ENCODE peak calls at places on chromosomes 7 and 10, in seven cellular contexts. C is thyroid gland, U is esophagus squamous epithelium, W is heart right ventricle, E is uterus, Q is lower lobe of right lung, T is fibroblast of lung. L is an unnamed sample.

GRCh38 chr10:79446451-79447020 is 1.1 kb upstream of the ZCCHC24 start:
- DNase-seq in C (peak; percentile 88), U (no peak), W (peak; percentile 84), E (peak; percentile 76), Q (peak; percentile 83), T (peak; percentile 32), L (peak; percentile 88)

GRCh38 chr7:43204081-43204480 is 91.6 kb downstream of the HECW1 start:
- DNase-seq in C (no peak), U (no peak), W (no peak), E (no peak), Q (no peak), T (peak; percentile 89), L (no peak)

GRCh38 chr10:69957516-69958231 is 95.0 kb upstream of the MACROH2A2 start:
- DNase-seq in C (no peak), U (no peak), W (no peak), E (no peak), Q (no peak), T (no peak), L (no peak)

GRCh38 chr7:71871446-71871845 is 540.7 kb downstream of the CALN1 start:
- DNase-seq in C (no peak), U (no peak), W (no peak), E (no peak), Q (no peak), T (no peak), L (no peak)

GRCh38 chr10:85786401-85786899 is 580.1 kb downstream of the GRID1 start:
- DNase-seq in C (no peak), U (no peak), W (no peak), E (no peak), Q (no peak), T (no peak), L (peak; percentile 57)

GRCh38 chr7:30751257-30751650 is 681 bp upstream of the INMT start:
- DNase-seq in C (no peak), U (no peak), W (no peak), E (no peak), Q (no peak), T (no peak), L (no peak)

GRCh38 chr7:91310829-91311460 is 46.7 kb downstream of the FZD1 start:
- DNase-seq in C (no peak), U (no peak), W (no peak), E (peak; percentile 41), Q (no peak), T (peak; percentile 64), L (no peak)

GRCh38 chr7:106893591-106893990 is 28.5 kb downstream of the PIK3CG start:
- DNase-seq in C (no peak), U (no peak), W (no peak), E (no peak), Q (no peak), T (no peak), L (no peak)

GRCh38 chr10:3750352-3750816 is 34.6 kb downstream of the KLF6 start:
- DNase-seq in C (no peak), U (no peak), W (no peak), E (no peak), Q (no peak), T (no peak), L (no peak)

GRCh38 chr10:115593060-115593459 is 499.9 kb downstream of the ATRNL1 start:
- DNase-seq in C (no peak), U (no peak), W (no peak), E (no peak), Q (no peak), T (no peak), L (no peak)

GRCh38 chr7:28840515-28841125 is 117.5 kb downstream of the TRIL start:
- DNase-seq in C (no peak), U (no peak), W (no peak), E (no peak), Q (no peak), T (peak; percentile 12), L (no peak)

GRCh38 chr7:15041226-15041625 is 138.7 kb upstream of the DGKB start:
- DNase-seq in C (no peak), U (no peak), W (no peak), E (no peak), Q (no peak), T (peak; percentile 50), L (no peak)

GRCh38 chr10:47412869-47413268 is 28.8 kb upstream of the ZNF488 start:
- DNase-seq in C (no peak), U (no peak), W (no peak), E (no peak), Q (no peak), T (no peak), L (no peak)

GRCh38 chr7:70598976-70599375 is 533.0 kb upstream of the GALNT17 start:
- DNase-seq in C (peak; percentile 23), U (no peak), W (no peak), E (no peak), Q (no peak), T (no peak), L (no peak)

GRCh38 chr10:31928531-31929259 is at the start of gene ARHGAP12:
- DNase-seq in C (peak; percentile 91), U (peak; percentile 38), W (peak; percentile 94), E (peak; percentile 89), Q (peak; percentile 93), T (peak; percentile 82), L (peak; percentile 96)

GRCh38 chr10:34814228-34815173 is 595 bp downstream of the PARD3 start:
- DNase-seq in C (peak; percentile 47), U (no peak), W (peak; percentile 56), E (peak; percentile 47), Q (no peak), T (peak; percentile 44), L (peak; percentile 71)

GRCh38 chr10:32953277-32953927 is 4.6 kb downstream of the ITGB1 start:
- DNase-seq in C (no peak), U (no peak), W (no peak), E (no peak), Q (no peak), T (no peak), L (no peak)

GRCh38 chr10:32954080-32954479 is 4.0 kb downstream of the ITGB1 start:
- DNase-seq in C (no peak), U (no peak), W (no peak), E (no peak), Q (no peak), T (no peak), L (no peak)

GRCh38 chr10:32951111-32951510 is 6.9 kb downstream of the ITGB1 start:
- DNase-seq in C (no peak), U (no peak), W (no peak), E (no peak), Q (no peak), T (no peak), L (no peak)

GRCh38 chr10:32952094-32952493 is 5.9 kb downstream of the ITGB1 start:
- DNase-seq in C (no peak), U (no peak), W (no peak), E (no peak), Q (no peak), T (no peak), L (no peak)

GRCh38 chr10:32952541-32953276 is 5.3 kb downstream of the ITGB1 start:
- DNase-seq in C (no peak), U (no peak), W (no peak), E (no peak), Q (no peak), T (no peak), L (no peak)
- H3K4me1 ChIP-seq in C (peaks cover 31% of the 10 kb centered on the region), U (peaks cover 30% of the 10 kb centered on the region), W (peaks cover 92% of the 10 kb centered on the region), E (no peaks in the 10 kb centered on the region), Q (peaks cover 90% of the 10 kb centered on the region), T (peaks cover 13% of the 10 kb centered on the region), L (no peaks in the 10 kb centered on the region)

DNA sequence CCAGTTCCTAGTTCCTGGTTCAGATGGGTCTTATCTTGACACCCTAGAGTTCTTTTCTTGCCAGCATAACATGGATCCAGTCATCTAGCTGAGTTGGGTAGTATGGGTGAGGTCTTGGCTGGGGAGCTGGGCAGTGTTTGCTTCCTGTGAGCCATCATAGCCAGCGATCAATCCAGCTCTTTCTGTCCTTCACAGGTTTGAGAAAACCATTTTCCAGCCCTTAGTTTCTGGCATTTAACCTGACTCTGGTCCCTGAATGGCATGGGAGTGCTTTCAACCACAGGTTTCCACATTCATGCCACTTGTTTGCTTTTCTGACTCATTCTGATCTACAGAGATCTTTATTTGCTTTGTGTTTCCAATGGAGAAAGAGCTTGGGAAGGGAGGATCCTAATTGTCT is 8.6 kb downstream of the SLC13A1 start:
- DNase-seq in C (no peak), U (no peak), W (no peak), E (no peak), Q (no peak), T (no peak), L (no peak)
- H3K4me1 ChIP-seq in C (no peaks in the 10 kb centered on the region), U (no peaks in the 10 kb centered on the region), W (no peaks in the 10 kb centered on the region), E (no peaks in the 10 kb centered on the region), Q (no peaks in the 10 kb centered on the region), T (no peaks in the 10 kb centered on the region), L (no peaks in the 10 kb centered on the region)

GRCh38 chr10:91590142-91590903 is 42.5 kb downstream of the PPP1R3C start:
- DNase-seq in C (peak; percentile 60), U (no peak), W (peak; percentile 57), E (peak; percentile 79), Q (peak; percentile 48), T (peak; percentile 96), L (no peak)
- H3K4me1 ChIP-seq in C (peaks cover 23% of the 10 kb centered on the region), U (peaks cover 49% of the 10 kb centered on the region), W (peaks cover 76% of the 10 kb centered on the region), E (peaks cover 33% of the 10 kb centered on the region), Q (peaks cover 26% of the 10 kb centered on the region), T (peaks cover 47% of the 10 kb centered on the region), L (no peaks in the 10 kb centered on the region)

GRCh38 chr7:105009667-105010537 is 4.1 kb upstream of the KMT2E start:
- DNase-seq in C (no peak), U (no peak), W (no peak), E (no peak), Q (no peak), T (no peak), L (no peak)

GRCh38 chr7:105003875-105004510 is 10.0 kb upstream of the KMT2E start:
- DNase-seq in C (no peak), U (no peak), W (no peak), E (no peak), Q (no peak), T (no peak), L (no peak)

GRCh38 chr7:105003275-105003674 is 10.7 kb upstream of the KMT2E start:
- DNase-seq in C (peak; percentile 76), U (no peak), W (no peak), E (peak; percentile 80), Q (no peak), T (peak; percentile 77), L (no peak)

GRCh38 chr7:105007298-105007697 is 6.7 kb upstream of the KMT2E start:
- DNase-seq in C (no peak), U (no peak), W (no peak), E (no peak), Q (no peak), T (no peak), L (no peak)

DNA sequence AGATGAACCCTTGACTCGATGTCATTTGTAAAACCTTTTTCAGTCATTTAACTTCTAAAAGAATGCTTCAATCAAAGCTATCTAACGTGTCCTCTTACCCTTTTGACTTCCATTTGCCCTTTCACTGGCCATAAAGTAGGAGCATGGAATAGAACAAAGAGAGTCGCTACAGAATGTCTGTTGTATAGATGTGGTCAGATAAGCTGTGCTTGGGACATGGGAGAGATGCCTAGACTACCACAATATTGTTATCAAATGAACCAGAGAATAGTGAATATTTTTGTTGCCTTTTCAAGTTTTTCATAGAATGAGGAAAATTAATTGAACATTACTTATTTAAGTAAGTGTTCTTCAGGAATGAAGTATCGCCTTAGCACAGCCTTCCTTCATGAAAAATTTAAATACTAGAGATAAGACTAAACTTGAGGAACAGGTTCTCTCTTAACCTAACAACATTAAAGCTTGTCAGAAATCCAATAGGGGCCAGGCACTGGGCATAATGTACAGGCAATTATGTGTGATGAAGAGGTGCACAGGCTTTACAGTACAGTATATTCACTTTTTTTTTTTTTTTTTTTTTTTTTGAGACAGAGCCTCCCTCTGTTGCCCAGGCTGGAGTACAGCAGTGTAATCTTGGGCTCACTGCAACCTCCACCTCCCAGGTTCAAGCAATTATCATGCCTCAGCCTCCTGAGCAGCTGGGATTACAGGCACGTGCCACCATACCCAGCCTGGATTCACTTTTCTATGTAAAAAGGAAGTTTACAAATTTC is 7.5 kb upstream of the KMT2E start:
- DNase-seq in C (no peak), U (no peak), W (no peak), E (no peak), Q (no peak), T (no peak), L (no peak)
- H3K4me1 ChIP-seq in C (peaks cover 63% of the 10 kb centered on the region), U (peaks cover 67% of the 10 kb centered on the region), W (peaks cover 92% of the 10 kb centered on the region), E (no peaks in the 10 kb centered on the region), Q (peaks cover 91% of the 10 kb centered on the region), T (peaks cover 3% of the 10 kb centered on the region), L (peaks cover 37% of the 10 kb centered on the region)